ENCODE peak calls at places on chromosomes 13 and 19, in six cellular contexts. One of them, this sample, is unnamed.

GRCh38 chr13:24033527-24034302 is 126.8 kb upstream of the SPATA13 start:
- DNase-seq in H1: no peak
- DNase-seq in pancreas: no peak
- DNase-seq in IMR-90: peak
- DNase-seq in CD8-positive, alpha-beta T cell: no peak
- DNase-seq in heart right ventricle: no peak
- DNase-seq in this sample: peak

GRCh38 chr19:18194208-18194530 is 1.2 kb downstream of the MPV17L2 start:
- DNase-seq in heart right ventricle: no peak
- DNase-seq in IMR-90: no peak
- DNase-seq in pancreas: no peak
- DNase-seq in H1: no peak
- DNase-seq in CD8-positive, alpha-beta T cell: no peak
- DNase-seq in this sample: no peak

GRCh38 chr19:13839938-13840750 is 36.8 kb upstream of the NANOS3 start:
- DNase-seq in IMR-90: peak
- DNase-seq in pancreas: no peak
- DNase-seq in CD8-positive, alpha-beta T cell: peak
- DNase-seq in H1: no peak
- DNase-seq in heart right ventricle: no peak
- DNase-seq in this sample: no peak

GRCh38 chr19:1076951-1077350 is 10.0 kb downstream of the ARHGAP45 start:
- DNase-seq in IMR-90: no peak
- DNase-seq in heart right ventricle: peak
- DNase-seq in CD8-positive, alpha-beta T cell: peak
- DNase-seq in pancreas: no peak
- DNase-seq in H1: no peak
- DNase-seq in this sample: no peak

GRCh38 chr13:24863748-24864540 is 100.0 kb downstream of the RNF17 start:
- DNase-seq in CD8-positive, alpha-beta T cell: no peak
- DNase-seq in pancreas: no peak
- DNase-seq in H1: no peak
- DNase-seq in heart right ventricle: no peak
- DNase-seq in IMR-90: no peak
- DNase-seq in this sample: no peak

GRCh38 chr19:41264581-41265375 is 606 bp downstream of the HNRNPUL1 start:
- DNase-seq in heart right ventricle: peak
- DNase-seq in pancreas: peak
- DNase-seq in IMR-90: peak
- DNase-seq in H1: no peak
- DNase-seq in CD8-positive, alpha-beta T cell: peak
- DNase-seq in this sample: no peak

GRCh38 chr19:1624458-1624857 is 19.2 kb upstream of the UQCR11 start:
- DNase-seq in IMR-90: peak
- DNase-seq in pancreas: no peak
- DNase-seq in heart right ventricle: peak
- DNase-seq in H1: peak
- DNase-seq in CD8-positive, alpha-beta T cell: peak
- DNase-seq in this sample: no peak

GRCh38 chr13:110226051-110226562 is 80.8 kb downstream of the COL4A1 start:
- DNase-seq in IMR-90: peak
- DNase-seq in pancreas: no peak
- DNase-seq in heart right ventricle: no peak
- DNase-seq in H1: no peak
- DNase-seq in CD8-positive, alpha-beta T cell: no peak
- DNase-seq in this sample: no peak

GRCh38 chr13:113114511-113115362 is 7.9 kb upstream of the F10 start:
- DNase-seq in CD8-positive, alpha-beta T cell: no peak
- DNase-seq in heart right ventricle: no peak
- DNase-seq in pancreas: no peak
- DNase-seq in H1: peak
- DNase-seq in IMR-90: no peak
- DNase-seq in this sample: no peak

GRCh38 chr13:79398915-79399314 is 7.1 kb downstream of the RBM26 start:
- DNase-seq in H1: no peak
- DNase-seq in pancreas: no peak
- DNase-seq in heart right ventricle: no peak
- DNase-seq in IMR-90: peak
- DNase-seq in CD8-positive, alpha-beta T cell: no peak
- DNase-seq in this sample: no peak

GRCh38 chr13:43316997-43317396 is 293.6 kb downstream of the DNAJC15 start:
- DNase-seq in IMR-90: peak
- DNase-seq in heart right ventricle: peak
- DNase-seq in H1: no peak
- DNase-seq in CD8-positive, alpha-beta T cell: no peak
- DNase-seq in pancreas: no peak
- DNase-seq in this sample: no peak

GRCh38 chr13:20344836-20345490 is 112.8 kb upstream of the GJB6 start:
- DNase-seq in pancreas: no peak
- DNase-seq in H1: no peak
- DNase-seq in heart right ventricle: no peak
- DNase-seq in IMR-90: no peak
- DNase-seq in CD8-positive, alpha-beta T cell: no peak
- DNase-seq in this sample: no peak

GRCh38 chr19:10855879-10856522 is 7.8 kb downstream of the C19orf38 start:
- DNase-seq in pancreas: no peak
- DNase-seq in H1: peak
- DNase-seq in IMR-90: no peak
- DNase-seq in heart right ventricle: no peak
- DNase-seq in CD8-positive, alpha-beta T cell: no peak
- DNase-seq in this sample: no peak

GRCh38 chr19:29831041-29831548 is 19.3 kb downstream of the CCNE1 start:
- DNase-seq in CD8-positive, alpha-beta T cell: peak
- DNase-seq in IMR-90: no peak
- DNase-seq in pancreas: no peak
- DNase-seq in H1: no peak
- DNase-seq in heart right ventricle: no peak
- DNase-seq in this sample: no peak

GRCh38 chr13:62933809-62934208 is 1518.2 kb upstream of the PCDH20 start:
- DNase-seq in pancreas: no peak
- DNase-seq in CD8-positive, alpha-beta T cell: no peak
- DNase-seq in H1: no peak
- DNase-seq in IMR-90: no peak
- DNase-seq in heart right ventricle: no peak
- DNase-seq in this sample: no peak

GRCh38 chr19:52398091-52398461 is 427 bp downstream of the ZNF528 start:
- DNase-seq in IMR-90: peak
- DNase-seq in pancreas: peak
- DNase-seq in CD8-positive, alpha-beta T cell: no peak
- DNase-seq in H1: no peak
- DNase-seq in heart right ventricle: peak
- DNase-seq in this sample: no peak

GRCh38 chr13:39405596-39405995 is 197.4 kb downstream of the LHFPL6 start:
- DNase-seq in heart right ventricle: no peak
- DNase-seq in H1: no peak
- DNase-seq in IMR-90: no peak
- DNase-seq in pancreas: no peak
- DNase-seq in CD8-positive, alpha-beta T cell: no peak
- DNase-seq in this sample: no peak

GRCh38 chr13:35984287-35984686 is 146.9 kb downstream of the DCLK1 start:
- DNase-seq in CD8-positive, alpha-beta T cell: no peak
- DNase-seq in IMR-90: no peak
- DNase-seq in pancreas: no peak
- DNase-seq in H1: no peak
- DNase-seq in heart right ventricle: no peak
- DNase-seq in this sample: no peak

GRCh38 chr13:111145071-111145470 is 30.0 kb downstream of the ARHGEF7 start:
- DNase-seq in heart right ventricle: no peak
- DNase-seq in H1: no peak
- DNase-seq in CD8-positive, alpha-beta T cell: no peak
- DNase-seq in pancreas: no peak
- DNase-seq in IMR-90: no peak
- DNase-seq in this sample: no peak

GRCh38 chr19:52331757-52332156 is 4.3 kb upstream of the ZNF610 start:
- DNase-seq in IMR-90: no peak
- DNase-seq in heart right ventricle: no peak
- DNase-seq in pancreas: no peak
- DNase-seq in CD8-positive, alpha-beta T cell: no peak
- DNase-seq in H1: no peak
- DNase-seq in this sample: no peak

GRCh38 chr19:18507021-18507726 is 14.7 kb downstream of the ELL start:
- DNase-seq in heart right ventricle: peak
- DNase-seq in IMR-90: no peak
- DNase-seq in pancreas: no peak
- DNase-seq in CD8-positive, alpha-beta T cell: peak
- DNase-seq in H1: no peak
- DNase-seq in this sample: no peak

GRCh38 chr13:109647046-109647445 is 139.3 kb downstream of the IRS2 start:
- DNase-seq in CD8-positive, alpha-beta T cell: no peak
- DNase-seq in H1: no peak
- DNase-seq in pancreas: no peak
- DNase-seq in heart right ventricle: no peak
- DNase-seq in IMR-90: no peak
- DNase-seq in this sample: no peak

GRCh38 chr13:81540777-81541176 is 1199.9 kb upstream of the SPRY2 start:
- DNase-seq in CD8-positive, alpha-beta T cell: no peak
- DNase-seq in heart right ventricle: no peak
- DNase-seq in IMR-90: no peak
- DNase-seq in pancreas: no peak
- DNase-seq in H1: no peak
- DNase-seq in this sample: no peak

GRCh38 chr19:33458171-33458633 is 63.4 kb downstream of the PEPD start:
- DNase-seq in CD8-positive, alpha-beta T cell: no peak
- DNase-seq in IMR-90: no peak
- DNase-seq in H1: no peak
- DNase-seq in pancreas: no peak
- DNase-seq in heart right ventricle: no peak
- DNase-seq in this sample: no peak

GRCh38 chr19:20513179-20513934 is 52.2 kb downstream of the ZNF737 start:
- DNase-seq in pancreas: no peak
- DNase-seq in heart right ventricle: no peak
- DNase-seq in H1: no peak
- DNase-seq in IMR-90: no peak
- DNase-seq in CD8-positive, alpha-beta T cell: no peak
- DNase-seq in this sample: no peak
- H3K27ac ChIP-seq in pancreas: no peak
- H3K27ac ChIP-seq in heart right ventricle: no peak
- H3K27ac ChIP-seq in H1: no peak
- H3K27ac ChIP-seq in IMR-90: no peak
- H3K27ac ChIP-seq in CD8-positive, alpha-beta T cell: no peak
- H3K27ac ChIP-seq in this sample: no peak

DNA sequence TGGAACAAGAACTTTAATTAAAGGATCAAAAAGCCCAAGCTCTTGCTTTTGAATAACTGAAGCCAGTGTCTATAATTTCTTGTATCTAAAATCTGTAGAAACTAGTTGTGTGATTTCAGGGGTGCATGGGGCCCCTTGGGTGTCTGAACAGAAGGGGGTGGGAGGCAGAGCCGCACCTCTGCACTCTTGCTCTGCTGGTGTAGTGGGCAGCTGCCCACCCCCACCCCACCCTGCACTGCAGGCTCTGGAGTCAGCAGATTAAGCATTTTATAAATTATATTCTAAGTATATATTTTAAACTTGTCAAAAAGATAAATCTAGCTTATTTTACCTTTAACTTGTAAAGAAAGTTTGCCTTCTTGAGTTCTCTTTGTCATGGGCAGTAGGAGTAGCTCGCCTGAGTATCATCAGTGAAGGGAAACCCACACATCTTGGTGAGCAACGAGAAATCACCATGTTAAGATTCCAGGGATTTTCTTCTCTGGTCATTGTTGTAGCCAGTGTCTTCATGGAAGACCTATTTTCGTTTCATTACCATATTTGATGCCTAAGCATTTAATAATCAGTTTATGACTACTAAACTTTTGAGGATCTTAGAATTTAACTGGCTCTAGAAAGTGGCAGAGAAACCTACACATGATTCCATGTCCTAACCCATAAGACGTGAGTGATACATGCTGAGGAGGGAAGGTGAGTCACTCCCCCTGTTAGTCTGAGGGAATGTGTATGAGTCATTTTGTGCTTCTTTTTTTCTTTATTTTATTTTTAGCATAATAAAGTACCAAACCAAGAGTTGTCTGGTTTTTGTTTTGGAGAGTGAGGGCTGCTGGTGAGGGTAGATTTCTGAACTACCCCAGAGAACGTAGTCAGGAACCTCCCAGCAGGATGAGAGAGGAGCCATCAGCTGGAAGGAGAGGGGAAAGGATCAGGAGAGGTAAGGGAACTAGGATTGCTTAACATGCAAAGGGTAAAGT is 7.7 kb downstream of the UBE2L5 start:
- DNase-seq in heart right ventricle: no peak
- DNase-seq in H1: no peak
- DNase-seq in CD8-positive, alpha-beta T cell: no peak
- DNase-seq in pancreas: no peak
- DNase-seq in IMR-90: peak
- DNase-seq in this sample: peak
- H3K27ac ChIP-seq in heart right ventricle: no peak
- H3K27ac ChIP-seq in H1: no peak
- H3K27ac ChIP-seq in CD8-positive, alpha-beta T cell: no peak
- H3K27ac ChIP-seq in pancreas: no peak
- H3K27ac ChIP-seq in IMR-90: peak
- H3K27ac ChIP-seq in this sample: peak

GRCh38 chr19:55471266-55471665 is 5.2 kb upstream of the ZNF628 start:
- DNase-seq in heart right ventricle: no peak
- DNase-seq in pancreas: no peak
- DNase-seq in IMR-90: no peak
- DNase-seq in H1: no peak
- DNase-seq in CD8-positive, alpha-beta T cell: no peak
- DNase-seq in this sample: no peak

GRCh38 chr19:55473201-55473600 is 3.2 kb upstream of the ZNF628 start:
- DNase-seq in CD8-positive, alpha-beta T cell: no peak
- DNase-seq in H1: no peak
- DNase-seq in heart right ventricle: no peak
- DNase-seq in IMR-90: no peak
- DNase-seq in pancreas: no peak
- DNase-seq in this sample: no peak

GRCh38 chr19:55473613-55474012 is 2.8 kb upstream of the ZNF628 start:
- DNase-seq in pancreas: no peak
- DNase-seq in H1: no peak
- DNase-seq in heart right ventricle: no peak
- DNase-seq in IMR-90: no peak
- DNase-seq in CD8-positive, alpha-beta T cell: no peak
- DNase-seq in this sample: no peak

GRCh38 chr19:55474269-55475265 is 1.9 kb upstream of the ZNF628 start:
- DNase-seq in pancreas: no peak
- DNase-seq in CD8-positive, alpha-beta T cell: no peak
- DNase-seq in H1: no peak
- DNase-seq in heart right ventricle: no peak
- DNase-seq in IMR-90: no peak
- DNase-seq in this sample: no peak

DNA sequence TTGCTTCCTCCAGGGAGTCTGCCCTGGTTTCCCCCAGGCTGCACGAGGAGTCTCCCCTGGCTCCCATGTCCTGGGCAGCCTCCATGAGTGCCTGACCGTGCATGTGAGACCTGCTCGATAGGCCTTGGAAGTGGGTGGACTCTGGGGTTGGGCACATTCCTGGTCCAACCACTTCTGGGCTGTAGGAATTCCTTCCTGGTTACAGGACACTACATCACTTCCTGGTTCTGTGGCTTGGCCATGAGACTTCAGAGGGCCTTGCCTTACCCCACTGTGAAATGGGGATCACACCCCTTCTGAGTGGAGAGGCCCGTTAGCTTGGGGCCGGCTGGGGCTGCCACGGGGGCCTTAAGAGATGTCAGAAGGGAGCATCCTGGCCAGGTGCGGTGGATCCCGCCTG is 4.0 kb upstream of the ZNF628 start:
- DNase-seq in heart right ventricle: no peak
- DNase-seq in CD8-positive, alpha-beta T cell: no peak
- DNase-seq in pancreas: no peak
- DNase-seq in H1: no peak
- DNase-seq in IMR-90: peak
- DNase-seq in this sample: no peak
- H3K27ac ChIP-seq in heart right ventricle: no peak
- H3K27ac ChIP-seq in CD8-positive, alpha-beta T cell: no peak
- H3K27ac ChIP-seq in pancreas: no peak
- H3K27ac ChIP-seq in H1: no peak
- H3K27ac ChIP-seq in IMR-90: no peak
- H3K27ac ChIP-seq in this sample: no peak

GRCh38 chr13:99892189-99892588 is 79.4 kb downstream of the ZIC5 start:
- DNase-seq in pancreas: no peak
- DNase-seq in CD8-positive, alpha-beta T cell: no peak
- DNase-seq in heart right ventricle: no peak
- DNase-seq in H1: peak
- DNase-seq in IMR-90: no peak
- DNase-seq in this sample: no peak
- H3K27ac ChIP-seq in pancreas: no peak
- H3K27ac ChIP-seq in CD8-positive, alpha-beta T cell: no peak
- H3K27ac ChIP-seq in heart right ventricle: no peak
- H3K27ac ChIP-seq in H1: no peak
- H3K27ac ChIP-seq in IMR-90: no peak
- H3K27ac ChIP-seq in this sample: no peak

This sample was measured in AG04450.